ENCODE peak calls at places on chromosome X, in seven cellular contexts. One of them, this sample, is unnamed.
A peak's percentile ranks its signal among the peaks of the same experiment; 100 is the strongest.

GRCh38 chrX:46376246-46376885 is 168.9 kb downstream of the ZNF674 start:
- DNase-seq in K562: no peak
- DNase-seq in HepG2: peak; percentile 57
- DNase-seq in SK-N-SH: no peak
- DNase-seq in GM12878: no peak
- DNase-seq in H1: no peak
- DNase-seq in T47D: peak; percentile 29
- DNase-seq in this sample: peak; percentile 56

GRCh38 chrX:39903937-39904336 is 193.8 kb downstream of the BCOR start:
- DNase-seq in K562: no peak
- DNase-seq in HepG2: no peak
- DNase-seq in SK-N-SH: no peak
- DNase-seq in GM12878: no peak
- DNase-seq in H1: no peak
- DNase-seq in T47D: no peak
- DNase-seq in this sample: no peak

GRCh38 chrX:2854918-2855317 is 26.2 kb downstream of the GYG2 start:
- DNase-seq in K562: no peak
- DNase-seq in HepG2: no peak
- DNase-seq in SK-N-SH: no peak
- DNase-seq in GM12878: no peak
- DNase-seq in H1: no peak
- DNase-seq in T47D: no peak
- DNase-seq in this sample: no peak

GRCh38 chrX:26918633-26919032 is 544.5 kb downstream of the PPP4R3C start:
- DNase-seq in K562: no peak
- DNase-seq in HepG2: peak; percentile 23
- DNase-seq in SK-N-SH: peak; percentile 16
- DNase-seq in GM12878: no peak
- DNase-seq in H1: no peak
- DNase-seq in T47D: no peak
- DNase-seq in this sample: peak; percentile 12

GRCh38 chrX:129701624-129702069 is 37.1 kb upstream of the XPNPEP2 start:
- DNase-seq in K562: no peak
- DNase-seq in HepG2: no peak
- DNase-seq in SK-N-SH: no peak
- DNase-seq in GM12878: no peak
- DNase-seq in H1: no peak
- DNase-seq in T47D: no peak
- DNase-seq in this sample: no peak

GRCh38 chrX:56728752-56729151 is 291 bp upstream of the NBDY start:
- DNase-seq in K562: no peak
- DNase-seq in HepG2: no peak
- DNase-seq in SK-N-SH: no peak
- DNase-seq in GM12878: no peak
- DNase-seq in H1: no peak
- DNase-seq in T47D: no peak
- DNase-seq in this sample: no peak

GRCh38 chrX:130012683-130013082 is 30.2 kb downstream of the BCORL1 start:
- DNase-seq in K562: no peak
- DNase-seq in HepG2: no peak
- DNase-seq in SK-N-SH: no peak
- DNase-seq in GM12878: no peak
- DNase-seq in H1: no peak
- DNase-seq in T47D: no peak
- DNase-seq in this sample: no peak

GRCh38 chrX:71482228-71482958 is 50.5 kb upstream of the OGT start:
- DNase-seq in K562: no peak
- DNase-seq in HepG2: no peak
- DNase-seq in SK-N-SH: no peak
- DNase-seq in GM12878: no peak
- DNase-seq in H1: no peak
- DNase-seq in T47D: no peak
- DNase-seq in this sample: no peak

GRCh38 chrX:96424007-96424406 is 260.6 kb upstream of the DIAPH2 start:
- DNase-seq in K562: no peak
- DNase-seq in HepG2: no peak
- DNase-seq in SK-N-SH: no peak
- DNase-seq in GM12878: no peak
- DNase-seq in H1: no peak
- DNase-seq in T47D: no peak
- DNase-seq in this sample: no peak

GRCh38 chrX:141814213-141814857 is 23.8 kb upstream of the MAGEC3 start:
- DNase-seq in K562: no peak
- DNase-seq in HepG2: no peak
- DNase-seq in SK-N-SH: no peak
- DNase-seq in GM12878: no peak
- DNase-seq in H1: no peak
- DNase-seq in T47D: no peak
- DNase-seq in this sample: no peak

GRCh38 chrX:131763674-131764073 is 219.8 kb downstream of the OR13H1 start:
- DNase-seq in K562: peak; percentile 5
- DNase-seq in HepG2: no peak
- DNase-seq in SK-N-SH: peak; percentile 29
- DNase-seq in GM12878: peak; percentile 95
- DNase-seq in H1: no peak
- DNase-seq in T47D: no peak
- DNase-seq in this sample: no peak

GRCh38 chrX:130770615-130771014 is 132.4 kb downstream of the ENOX2 start:
- DNase-seq in K562: no peak
- DNase-seq in HepG2: no peak
- DNase-seq in SK-N-SH: no peak
- DNase-seq in GM12878: no peak
- DNase-seq in H1: no peak
- DNase-seq in T47D: no peak
- DNase-seq in this sample: peak; percentile 6

GRCh38 chrX:14409341-14409740 is 120.0 kb upstream of the GLRA2 start:
- DNase-seq in K562: no peak
- DNase-seq in HepG2: peak; percentile 40
- DNase-seq in SK-N-SH: no peak
- DNase-seq in GM12878: no peak
- DNase-seq in H1: no peak
- DNase-seq in T47D: no peak
- DNase-seq in this sample: no peak

GRCh38 chrX:118437283-118437682 is 58.3 kb upstream of the DOCK11 start:
- DNase-seq in K562: no peak
- DNase-seq in HepG2: no peak
- DNase-seq in SK-N-SH: no peak
- DNase-seq in GM12878: no peak
- DNase-seq in H1: no peak
- DNase-seq in T47D: no peak
- DNase-seq in this sample: no peak

GRCh38 chrX:113522814-113523213 is 682.2 kb upstream of the AMOT start:
- DNase-seq in K562: no peak
- DNase-seq in HepG2: no peak
- DNase-seq in SK-N-SH: no peak
- DNase-seq in GM12878: peak; percentile 38
- DNase-seq in H1: no peak
- DNase-seq in T47D: no peak
- DNase-seq in this sample: no peak

GRCh38 chrX:18353931-18354368 is 538 bp downstream of the SCML2 start:
- DNase-seq in K562: peak; percentile 46
- DNase-seq in HepG2: peak; percentile 7
- DNase-seq in SK-N-SH: peak; percentile 70
- DNase-seq in GM12878: no peak
- DNase-seq in H1: peak; percentile 54
- DNase-seq in T47D: peak; percentile 13
- DNase-seq in this sample: no peak

GRCh38 chrX:2536974-2537373 is 36.2 kb upstream of the DHRSX start:
- DNase-seq in K562: no peak
- DNase-seq in HepG2: no peak
- DNase-seq in SK-N-SH: no peak
- DNase-seq in GM12878: no peak
- DNase-seq in H1: no peak
- DNase-seq in T47D: no peak
- DNase-seq in this sample: no peak

GRCh38 chrX:40945366-40945713 is 139.9 kb upstream of the USP9X start:
- DNase-seq in K562: peak; percentile 18
- DNase-seq in HepG2: no peak
- DNase-seq in SK-N-SH: no peak
- DNase-seq in GM12878: peak; percentile 40
- DNase-seq in H1: no peak
- DNase-seq in T47D: peak; percentile 28
- DNase-seq in this sample: peak; percentile 21
- TF ChIP-seq JUND in K562: peak; percentile 75
- TF ChIP-seq JUND in HepG2: no peak
- TF ChIP-seq JUND in SK-N-SH: peak; percentile 54
- TF ChIP-seq JUND in GM12878: no peak
- TF ChIP-seq JUND in H1: no peak
- TF ChIP-seq JUND in T47D: no peak
- TF ChIP-seq JUND in this sample: peak; percentile 43

GRCh38 chrX:111467896-111468295 is 43.5 kb upstream of the SERTM2 start:
- DNase-seq in K562: no peak
- DNase-seq in HepG2: no peak
- DNase-seq in SK-N-SH: no peak
- DNase-seq in GM12878: no peak
- DNase-seq in H1: no peak
- DNase-seq in T47D: no peak
- DNase-seq in this sample: no peak
- TF ChIP-seq JUND in K562: no peak
- TF ChIP-seq JUND in HepG2: no peak
- TF ChIP-seq JUND in SK-N-SH: no peak
- TF ChIP-seq JUND in GM12878: no peak
- TF ChIP-seq JUND in H1: no peak
- TF ChIP-seq JUND in T47D: no peak
- TF ChIP-seq JUND in this sample: no peak

GRCh38 chrX:16970977-16971376 is 24.5 kb downstream of the REPS2 start:
- DNase-seq in K562: no peak
- DNase-seq in HepG2: no peak
- DNase-seq in SK-N-SH: no peak
- DNase-seq in GM12878: no peak
- DNase-seq in H1: no peak
- DNase-seq in T47D: no peak
- DNase-seq in this sample: no peak
- TF ChIP-seq JUND in K562: no peak
- TF ChIP-seq JUND in HepG2: no peak
- TF ChIP-seq JUND in SK-N-SH: no peak
- TF ChIP-seq JUND in GM12878: no peak
- TF ChIP-seq JUND in H1: no peak
- TF ChIP-seq JUND in T47D: no peak
- TF ChIP-seq JUND in this sample: no peak

DNA sequence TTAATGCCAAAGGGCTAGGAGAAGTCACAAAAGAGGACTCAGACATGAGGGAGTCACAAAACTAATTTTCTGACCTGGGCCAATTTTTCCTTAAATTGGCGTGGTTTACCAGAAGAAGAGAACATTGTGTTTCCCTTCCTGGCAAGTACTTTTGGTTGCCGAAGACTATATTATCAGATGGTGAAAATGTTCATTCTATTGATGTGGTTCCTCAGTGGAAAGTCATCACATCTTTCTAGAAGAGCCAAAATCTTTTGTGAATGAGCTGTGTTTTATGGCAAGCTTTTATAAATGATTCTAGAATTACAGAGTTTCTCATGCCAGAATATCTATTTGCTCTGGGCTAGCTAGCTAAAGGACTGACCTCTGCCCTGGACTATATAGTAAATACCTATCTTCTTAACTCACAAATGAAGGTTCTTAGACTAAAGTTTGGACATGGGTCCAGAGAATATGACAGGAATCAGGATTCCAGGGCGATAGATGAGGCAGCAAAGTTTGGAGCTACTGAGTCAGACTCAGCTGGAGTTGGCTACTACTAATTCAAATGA is 288.9 kb downstream of the IL1RAPL2 start:
- DNase-seq in K562: no peak
- DNase-seq in HepG2: no peak
- DNase-seq in SK-N-SH: no peak
- DNase-seq in GM12878: no peak
- DNase-seq in H1: no peak
- DNase-seq in T47D: no peak
- DNase-seq in this sample: no peak
- TF ChIP-seq JUND in K562: no peak
- TF ChIP-seq JUND in HepG2: no peak
- TF ChIP-seq JUND in SK-N-SH: no peak
- TF ChIP-seq JUND in GM12878: no peak
- TF ChIP-seq JUND in H1: no peak
- TF ChIP-seq JUND in T47D: no peak
- TF ChIP-seq JUND in this sample: no peak

GRCh38 chrX:154022716-154023115 is 3.0 kb upstream of the IRAK1 start:
- DNase-seq in K562: no peak
- DNase-seq in HepG2: no peak
- DNase-seq in SK-N-SH: no peak
- DNase-seq in GM12878: no peak
- DNase-seq in H1: no peak
- DNase-seq in T47D: no peak
- DNase-seq in this sample: no peak

GRCh38 chrX:154020500-154021115 is 906 bp upstream of the IRAK1 start:
- DNase-seq in K562: no peak
- DNase-seq in HepG2: no peak
- DNase-seq in SK-N-SH: no peak
- DNase-seq in GM12878: no peak
- DNase-seq in H1: no peak
- DNase-seq in T47D: no peak
- DNase-seq in this sample: no peak

GRCh38 chrX:154021131-154021611 is 1.5 kb upstream of the IRAK1 start:
- DNase-seq in K562: peak; percentile 25
- DNase-seq in HepG2: no peak
- DNase-seq in SK-N-SH: no peak
- DNase-seq in GM12878: no peak
- DNase-seq in H1: no peak
- DNase-seq in T47D: no peak
- DNase-seq in this sample: no peak

GRCh38 chrX:154023276-154024000 is 3.7 kb upstream of the IRAK1 start:
- DNase-seq in K562: no peak
- DNase-seq in HepG2: no peak
- DNase-seq in SK-N-SH: no peak
- DNase-seq in GM12878: no peak
- DNase-seq in H1: no peak
- DNase-seq in T47D: no peak
- DNase-seq in this sample: no peak

DNA sequence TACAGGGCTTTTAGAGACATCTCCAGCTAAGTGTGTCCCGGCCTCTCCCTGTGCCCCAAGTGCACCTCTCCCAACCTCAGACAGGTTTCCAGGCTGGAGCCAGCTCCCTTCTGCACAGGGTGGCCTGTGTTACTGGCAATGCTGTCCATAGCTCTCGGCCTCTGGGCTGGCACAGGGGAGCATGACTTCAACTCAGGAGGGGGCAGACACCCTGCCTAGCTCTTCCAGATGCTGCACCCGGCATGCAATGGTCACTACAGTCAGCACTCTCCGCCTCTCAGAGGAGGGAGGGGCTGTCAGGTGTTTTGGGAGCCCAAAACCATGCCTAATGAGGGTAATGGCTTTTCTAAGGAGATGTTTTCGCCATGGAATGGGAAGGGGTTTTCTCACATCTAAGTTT is 2.4 kb upstream of the IRAK1 start:
- DNase-seq in K562: no peak
- DNase-seq in HepG2: no peak
- DNase-seq in SK-N-SH: no peak
- DNase-seq in GM12878: no peak
- DNase-seq in H1: no peak
- DNase-seq in T47D: no peak
- DNase-seq in this sample: no peak
- TF ChIP-seq JUND in K562: no peak
- TF ChIP-seq JUND in HepG2: no peak
- TF ChIP-seq JUND in SK-N-SH: no peak
- TF ChIP-seq JUND in GM12878: no peak
- TF ChIP-seq JUND in H1: no peak
- TF ChIP-seq JUND in T47D: no peak
- TF ChIP-seq JUND in this sample: no peak